ENCODE peak calls at places on chromosome 3, in eight cellular contexts. One of them, this sample, is unnamed.
A peak's percentile ranks its signal among the peaks of the same experiment; 100 is the strongest.

GRCh38 chr3:177157492-177157891 is 39.8 kb downstream of the TBL1XR1 start:
- DNase-seq in H9: no peak
- DNase-seq in aorta: no peak
- DNase-seq in heart right ventricle: no peak
- DNase-seq in lower lobe of right lung: no peak
- DNase-seq in suprapubic skin: no peak
- DNase-seq in breast epithelium: no peak
- DNase-seq in SK-N-MC: no peak
- DNase-seq in this sample: no peak

GRCh38 chr3:127589600-127590281 is 792 bp downstream of the TPRA1 start:
- DNase-seq in H9: no peak
- DNase-seq in aorta: peak; percentile 64
- DNase-seq in heart right ventricle: no peak
- DNase-seq in lower lobe of right lung: peak; percentile 65
- DNase-seq in suprapubic skin: no peak
- DNase-seq in breast epithelium: no peak
- DNase-seq in SK-N-MC: no peak
- DNase-seq in this sample: peak; percentile 82

GRCh38 chr3:109385442-109386318 is 48.3 kb upstream of the DPPA4 start:
- DNase-seq in H9: no peak
- DNase-seq in aorta: no peak
- DNase-seq in heart right ventricle: no peak
- DNase-seq in lower lobe of right lung: no peak
- DNase-seq in suprapubic skin: no peak
- DNase-seq in breast epithelium: no peak
- DNase-seq in SK-N-MC: no peak
- DNase-seq in this sample: no peak

GRCh38 chr3:145798691-145799550 is 362.1 kb downstream of the PLOD2 start:
- DNase-seq in H9: peak; percentile 42
- DNase-seq in aorta: no peak
- DNase-seq in heart right ventricle: no peak
- DNase-seq in lower lobe of right lung: no peak
- DNase-seq in suprapubic skin: no peak
- DNase-seq in breast epithelium: no peak
- DNase-seq in SK-N-MC: peak; percentile 87
- DNase-seq in this sample: no peak

GRCh38 chr3:67986703-67987102 is 332.3 kb upstream of the SUCLG2 start:
- DNase-seq in H9: no peak
- DNase-seq in aorta: no peak
- DNase-seq in heart right ventricle: no peak
- DNase-seq in lower lobe of right lung: no peak
- DNase-seq in suprapubic skin: no peak
- DNase-seq in breast epithelium: no peak
- DNase-seq in SK-N-MC: no peak
- DNase-seq in this sample: no peak

GRCh38 chr3:52237659-52238172 is 1.2 kb downstream of the TWF2 start:
- DNase-seq in H9: peak; percentile 68
- DNase-seq in aorta: peak; percentile 92
- DNase-seq in heart right ventricle: peak; percentile 75
- DNase-seq in lower lobe of right lung: peak; percentile 81
- DNase-seq in suprapubic skin: peak; percentile 94
- DNase-seq in breast epithelium: peak; percentile 88
- DNase-seq in SK-N-MC: no peak
- DNase-seq in this sample: peak; percentile 93

GRCh38 chr3:25620508-25620907 is 44.2 kb downstream of the TOP2B start:
- DNase-seq in H9: no peak
- DNase-seq in aorta: no peak
- DNase-seq in heart right ventricle: no peak
- DNase-seq in lower lobe of right lung: no peak
- DNase-seq in suprapubic skin: no peak
- DNase-seq in breast epithelium: no peak
- DNase-seq in SK-N-MC: no peak
- DNase-seq in this sample: no peak

GRCh38 chr3:82163907-82164520 is 402.6 kb upstream of the GBE1 start:
- DNase-seq in H9: no peak
- DNase-seq in aorta: no peak
- DNase-seq in heart right ventricle: no peak
- DNase-seq in lower lobe of right lung: no peak
- DNase-seq in suprapubic skin: no peak
- DNase-seq in breast epithelium: no peak
- DNase-seq in SK-N-MC: no peak
- DNase-seq in this sample: no peak

GRCh38 chr3:95048564-95048963 is 985.7 kb downstream of the NSUN3 start:
- DNase-seq in H9: no peak
- DNase-seq in aorta: no peak
- DNase-seq in heart right ventricle: no peak
- DNase-seq in lower lobe of right lung: no peak
- DNase-seq in suprapubic skin: no peak
- DNase-seq in breast epithelium: no peak
- DNase-seq in SK-N-MC: no peak
- DNase-seq in this sample: no peak

GRCh38 chr3:38139652-38140051 is 1.2 kb downstream of the MYD88 start:
- DNase-seq in H9: no peak
- DNase-seq in aorta: no peak
- DNase-seq in heart right ventricle: no peak
- DNase-seq in lower lobe of right lung: peak; percentile 39
- DNase-seq in suprapubic skin: peak; percentile 38
- DNase-seq in breast epithelium: no peak
- DNase-seq in SK-N-MC: no peak
- DNase-seq in this sample: no peak

GRCh38 chr3:105848821-105849220 is 20.0 kb downstream of the CBLB start:
- DNase-seq in H9: no peak
- DNase-seq in aorta: no peak
- DNase-seq in heart right ventricle: no peak
- DNase-seq in lower lobe of right lung: no peak
- DNase-seq in suprapubic skin: no peak
- DNase-seq in breast epithelium: no peak
- DNase-seq in SK-N-MC: no peak
- DNase-seq in this sample: no peak

GRCh38 chr3:2454865-2455264 is 356.2 kb downstream of the CNTN4 start:
- DNase-seq in H9: no peak
- DNase-seq in aorta: no peak
- DNase-seq in heart right ventricle: no peak
- DNase-seq in lower lobe of right lung: no peak
- DNase-seq in suprapubic skin: no peak
- DNase-seq in breast epithelium: no peak
- DNase-seq in SK-N-MC: no peak
- DNase-seq in this sample: no peak

GRCh38 chr3:56894912-56895431 is 93.2 kb upstream of the ARHGEF3 start:
- DNase-seq in H9: no peak
- DNase-seq in aorta: no peak
- DNase-seq in heart right ventricle: no peak
- DNase-seq in lower lobe of right lung: no peak
- DNase-seq in suprapubic skin: no peak
- DNase-seq in breast epithelium: no peak
- DNase-seq in SK-N-MC: no peak
- DNase-seq in this sample: no peak

GRCh38 chr3:105960381-105960780 is 91.6 kb upstream of the CBLB start:
- DNase-seq in H9: no peak
- DNase-seq in aorta: no peak
- DNase-seq in heart right ventricle: no peak
- DNase-seq in lower lobe of right lung: no peak
- DNase-seq in suprapubic skin: no peak
- DNase-seq in breast epithelium: no peak
- DNase-seq in SK-N-MC: no peak
- DNase-seq in this sample: no peak

GRCh38 chr3:138222888-138223287 is 35.8 kb downstream of the ARMC8 start:
- DNase-seq in H9: no peak
- DNase-seq in aorta: no peak
- DNase-seq in heart right ventricle: no peak
- DNase-seq in lower lobe of right lung: no peak
- DNase-seq in suprapubic skin: no peak
- DNase-seq in breast epithelium: no peak
- DNase-seq in SK-N-MC: no peak
- DNase-seq in this sample: no peak

GRCh38 chr3:51968883-51969674 is 1.8 kb upstream of the PCBP4 start:
- DNase-seq in H9: peak; percentile 67
- DNase-seq in aorta: no peak
- DNase-seq in heart right ventricle: no peak
- DNase-seq in lower lobe of right lung: no peak
- DNase-seq in suprapubic skin: no peak
- DNase-seq in breast epithelium: no peak
- DNase-seq in SK-N-MC: no peak
- DNase-seq in this sample: peak; percentile 56

GRCh38 chr3:39910135-39910534 is 100.7 kb downstream of the MYRIP start:
- DNase-seq in H9: no peak
- DNase-seq in aorta: no peak
- DNase-seq in heart right ventricle: no peak
- DNase-seq in lower lobe of right lung: no peak
- DNase-seq in suprapubic skin: no peak
- DNase-seq in breast epithelium: no peak
- DNase-seq in SK-N-MC: no peak
- DNase-seq in this sample: no peak

GRCh38 chr3:177145954-177146353 is 51.3 kb downstream of the TBL1XR1 start:
- DNase-seq in H9: no peak
- DNase-seq in aorta: no peak
- DNase-seq in heart right ventricle: no peak
- DNase-seq in lower lobe of right lung: no peak
- DNase-seq in suprapubic skin: no peak
- DNase-seq in breast epithelium: no peak
- DNase-seq in SK-N-MC: no peak
- DNase-seq in this sample: no peak

GRCh38 chr3:76040946-76041345 is 255.6 kb upstream of the ZNF717 start:
- DNase-seq in H9: no peak
- DNase-seq in aorta: no peak
- DNase-seq in heart right ventricle: no peak
- DNase-seq in lower lobe of right lung: no peak
- DNase-seq in suprapubic skin: no peak
- DNase-seq in breast epithelium: no peak
- DNase-seq in SK-N-MC: no peak
- DNase-seq in this sample: no peak

GRCh38 chr3:194592798-194593752 is 40.1 kb downstream of the TMEM44 start:
- DNase-seq in H9: no peak
- DNase-seq in aorta: peak; percentile 75
- DNase-seq in heart right ventricle: no peak
- DNase-seq in lower lobe of right lung: no peak
- DNase-seq in suprapubic skin: no peak
- DNase-seq in breast epithelium: peak; percentile 79
- DNase-seq in SK-N-MC: peak; percentile 97
- DNase-seq in this sample: peak; percentile 8

GRCh38 chr3:87062685-87063084 is 71.7 kb upstream of the VGLL3 start:
- DNase-seq in H9: no peak
- DNase-seq in aorta: no peak
- DNase-seq in heart right ventricle: no peak
- DNase-seq in lower lobe of right lung: no peak
- DNase-seq in suprapubic skin: no peak
- DNase-seq in breast epithelium: no peak
- DNase-seq in SK-N-MC: no peak
- DNase-seq in this sample: no peak

GRCh38 chr3:64082917-64083587 is 59.8 kb upstream of the PSMD6 start:
- DNase-seq in H9: no peak
- DNase-seq in aorta: no peak
- DNase-seq in heart right ventricle: no peak
- DNase-seq in lower lobe of right lung: no peak
- DNase-seq in suprapubic skin: no peak
- DNase-seq in breast epithelium: no peak
- DNase-seq in SK-N-MC: no peak
- DNase-seq in this sample: no peak
- H3K27ac ChIP-seq in H9: no peak overlapping the region
- H3K27ac ChIP-seq in aorta: no peak overlapping the region
- H3K27ac ChIP-seq in heart right ventricle: no peak overlapping the region
- H3K27ac ChIP-seq in lower lobe of right lung: no peak overlapping the region
- H3K27ac ChIP-seq in suprapubic skin: no peak overlapping the region
- H3K27ac ChIP-seq in breast epithelium: no peak overlapping the region
- H3K27ac ChIP-seq in SK-N-MC: no peak overlapping the region
- H3K27ac ChIP-seq in this sample: peak overlapping the region; percentile 51

GRCh38 chr3:192957441-192957951 is 39.8 kb upstream of the MB21D2 start:
- DNase-seq in H9: no peak
- DNase-seq in aorta: peak; percentile 53
- DNase-seq in heart right ventricle: peak; percentile 64
- DNase-seq in lower lobe of right lung: no peak
- DNase-seq in suprapubic skin: no peak
- DNase-seq in breast epithelium: no peak
- DNase-seq in SK-N-MC: peak; percentile 48
- DNase-seq in this sample: no peak

GRCh38 chr3:192958219-192958872 is 40.7 kb upstream of the MB21D2 start:
- DNase-seq in H9: no peak
- DNase-seq in aorta: no peak
- DNase-seq in heart right ventricle: no peak
- DNase-seq in lower lobe of right lung: no peak
- DNase-seq in suprapubic skin: no peak
- DNase-seq in breast epithelium: no peak
- DNase-seq in SK-N-MC: no peak
- DNase-seq in this sample: no peak
- H3K27ac ChIP-seq in H9: no peak overlapping the region
- H3K27ac ChIP-seq in aorta: no peak overlapping the region
- H3K27ac ChIP-seq in heart right ventricle: no peak overlapping the region
- H3K27ac ChIP-seq in lower lobe of right lung: peak overlapping the region; percentile 72
- H3K27ac ChIP-seq in suprapubic skin: no peak overlapping the region
- H3K27ac ChIP-seq in breast epithelium: no peak overlapping the region
- H3K27ac ChIP-seq in SK-N-MC: no peak overlapping the region
- H3K27ac ChIP-seq in this sample: peak overlapping the region; percentile 69

GRCh38 chr3:149377408-149378111 is at the start of gene TM4SF1:
- DNase-seq in H9: peak; percentile 42
- DNase-seq in aorta: peak; percentile 84
- DNase-seq in heart right ventricle: peak; percentile 87
- DNase-seq in lower lobe of right lung: peak; percentile 61
- DNase-seq in suprapubic skin: no peak
- DNase-seq in breast epithelium: peak; percentile 86
- DNase-seq in SK-N-MC: no peak
- DNase-seq in this sample: peak; percentile 59
- H3K27ac ChIP-seq in H9: no peak within 1 kb of the TSS
- H3K27ac ChIP-seq in aorta: peak within 1 kb of the TSS; percentile 82
- H3K27ac ChIP-seq in heart right ventricle: peak within 1 kb of the TSS; percentile 83
- H3K27ac ChIP-seq in lower lobe of right lung: peak within 1 kb of the TSS; percentile 89
- H3K27ac ChIP-seq in suprapubic skin: peak within 1 kb of the TSS; percentile 87
- H3K27ac ChIP-seq in breast epithelium: peak within 1 kb of the TSS; percentile 96
- H3K27ac ChIP-seq in SK-N-MC: no peak within 1 kb of the TSS
- H3K27ac ChIP-seq in this sample: peak within 1 kb of the TSS; percentile 89

GRCh38 chr3:170419301-170420087 is 826 bp downstream of the CLDN11 start:
- DNase-seq in H9: peak; percentile 72
- DNase-seq in aorta: no peak
- DNase-seq in heart right ventricle: peak; percentile 20
- DNase-seq in lower lobe of right lung: no peak
- DNase-seq in suprapubic skin: peak; percentile 81
- DNase-seq in breast epithelium: peak; percentile 57
- DNase-seq in SK-N-MC: no peak
- DNase-seq in this sample: no peak
- H3K27ac ChIP-seq in H9: no peak overlapping the region
- H3K27ac ChIP-seq in aorta: no peak overlapping the region
- H3K27ac ChIP-seq in heart right ventricle: no peak overlapping the region
- H3K27ac ChIP-seq in lower lobe of right lung: peak overlapping the region; percentile 78
- H3K27ac ChIP-seq in suprapubic skin: peak overlapping the region; percentile 76
- H3K27ac ChIP-seq in breast epithelium: peak overlapping the region; percentile 93
- H3K27ac ChIP-seq in SK-N-MC: no peak overlapping the region
- H3K27ac ChIP-seq in this sample: peak overlapping the region; percentile 71